ENCODE peak calls at places on chromosomes 1 and 21, in four cellular contexts. D, F, O and L are unnamed samples.
A peak's percentile ranks its signal among the peaks of the same experiment; 100 is the strongest.

GRCh38 chr1:203486618-203487370 is 7.2 kb upstream of the OPTC start:
- DNase-seq in D (no peak), F (no peak), O (no peak), L (no peak)

GRCh38 chr21:37220433-37220980 is 46.6 kb downstream of the VPS26C start:
- DNase-seq in D (peak; percentile 33), F (no peak), O (peak; percentile 28), L (peak; percentile 68)

GRCh38 chr1:19260211-19261138 is 8.9 kb downstream of the MRTO4 start:
- DNase-seq in D (peak; percentile 18), F (no peak), O (peak; percentile 40), L (no peak)

GRCh38 chr1:41653574-41653973 is 169.1 kb upstream of the EDN2 start:
- DNase-seq in D (no peak), F (no peak), O (no peak), L (no peak)

GRCh38 chr1:42466030-42466429 is 2.9 kb downstream of the CCDC30 start:
- DNase-seq in D (no peak), F (no peak), O (no peak), L (no peak)

GRCh38 chr1:193794239-193794638 is 607.8 kb upstream of the B3GALT2 start:
- DNase-seq in D (no peak), F (no peak), O (no peak), L (no peak)

GRCh38 chr1:9289724-9290493 is 2.8 kb upstream of the SPSB1 start:
- DNase-seq in D (no peak), F (no peak), O (peak; percentile 47), L (no peak)

GRCh38 chr1:25066731-25067520 is 136.8 kb upstream of the RUNX3 start:
- DNase-seq in D (no peak), F (no peak), O (no peak), L (no peak)

GRCh38 chr1:231390071-231390470 is 32.0 kb downstream of the EGLN1 start:
- DNase-seq in D (no peak), F (no peak), O (no peak), L (peak; percentile 35)

GRCh38 chr1:78274814-78275213 is 216.0 kb upstream of the PTGFR start:
- DNase-seq in D (peak; percentile 86), F (no peak), O (no peak), L (no peak)

GRCh38 chr1:97783762-97784161 is 137.1 kb downstream of the DPYD start:
- DNase-seq in D (no peak), F (no peak), O (no peak), L (no peak)

GRCh38 chr1:46184920-46185658 is 8.8 kb upstream of the P3R3URF start:
- DNase-seq in D (no peak), F (no peak), O (no peak), L (no peak)

GRCh38 chr21:17050156-17050555 is 462.7 kb upstream of the CXADR start:
- DNase-seq in D (no peak), F (no peak), O (no peak), L (no peak)

GRCh38 chr21:17048974-17049373 is 463.9 kb upstream of the CXADR start:
- DNase-seq in D (no peak), F (no peak), O (no peak), L (no peak)

GRCh38 chr21:17044696-17045095 is 468.1 kb upstream of the CXADR start:
- DNase-seq in D (no peak), F (no peak), O (no peak), L (no peak)

GRCh38 chr21:17050646-17051045 is 462.2 kb upstream of the CXADR start:
- DNase-seq in D (no peak), F (no peak), O (no peak), L (no peak)

GRCh38 chr21:17045214-17045835 is 467.5 kb upstream of the CXADR start:
- DNase-seq in D (peak; percentile 15), F (no peak), O (no peak), L (no peak)
- TF ChIP-seq CTCF in D (peak; percentile 50), F (peak; percentile 49), O (peak; percentile 24), L (peak; percentile 16)

GRCh38 chr1:6785318-6785712 is at the start of gene CAMTA1:
- DNase-seq in D (no peak), F (no peak), O (no peak), L (no peak)

GRCh38 chr1:6784560-6785317 is 515 bp upstream of the CAMTA1 start:
- DNase-seq in D (peak; percentile 100), F (peak; percentile 100), O (peak; percentile 100), L (peak; percentile 100)

GRCh38 chr1:6783956-6784559 is 1.2 kb upstream of the CAMTA1 start:
- DNase-seq in D (no peak), F (no peak), O (no peak), L (no peak)

GRCh38 chr1:6782151-6782550 is 3.1 kb upstream of the CAMTA1 start:
- DNase-seq in D (no peak), F (no peak), O (no peak), L (no peak)

DNA sequence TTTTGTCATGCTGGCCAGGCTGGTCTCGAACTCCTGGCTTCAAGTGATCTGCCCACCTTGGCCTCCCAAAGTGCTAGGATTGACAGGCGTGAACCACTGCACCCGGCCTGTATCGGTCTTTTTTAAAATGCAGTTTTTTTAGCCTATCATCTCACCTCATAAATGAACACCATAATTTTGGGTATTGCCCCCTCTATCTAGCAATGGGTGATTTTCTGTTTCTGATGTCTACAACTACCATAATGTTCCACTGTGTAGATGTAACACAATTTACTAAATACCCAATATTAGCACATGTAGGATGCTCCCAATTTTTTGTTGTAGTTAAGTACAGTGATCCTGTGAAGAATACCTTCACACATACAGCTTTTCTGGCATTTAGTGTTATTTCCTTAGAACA is 2.0 kb upstream of the CAMTA1 start:
- DNase-seq in D (no peak), F (no peak), O (no peak), L (no peak)
- TF ChIP-seq CTCF in D (no peak), F (no peak), O (no peak), L (no peak)

GRCh38 chr1:201695607-201696006 is 133.3 kb upstream of the IPO9 start:
- DNase-seq in D (no peak), F (no peak), O (no peak), L (no peak)

GRCh38 chr1:201693887-201694614 is 134.9 kb upstream of the IPO9 start:
- DNase-seq in D (no peak), F (no peak), O (no peak), L (no peak)

GRCh38 chr1:201694615-201695335 is 134.2 kb upstream of the IPO9 start:
- DNase-seq in D (no peak), F (no peak), O (no peak), L (no peak)

GRCh38 chr1:201697174-201697573 is 131.8 kb upstream of the IPO9 start:
- DNase-seq in D (no peak), F (no peak), O (no peak), L (no peak)

GRCh38 chr1:201696217-201696761 is 132.7 kb upstream of the IPO9 start:
- DNase-seq in D (peak; percentile 91), F (peak; percentile 81), O (peak; percentile 47), L (no peak)
- TF ChIP-seq CTCF in D (no peak), F (no peak), O (no peak), L (no peak)

GRCh38 chr1:175322109-175322508 is 129.5 kb upstream of the KIAA0040 start:
- DNase-seq in D (no peak), F (no peak), O (no peak), L (no peak)
- TF ChIP-seq CTCF in D (no peak), F (no peak), O (no peak), L (no peak)